ENCODE peak calls at places on chromosomes 11 and 22, in ten cellular contexts. One of them, this sample, is unnamed.

GRCh38 chr11:129593098-129593497 is 217.4 kb downstream of the BARX2 start:
- DNase-seq in H7: no peak
- DNase-seq in neural progenitor cell: peak
- DNase-seq in EH: no peak
- DNase-seq in PC-9: peak
- DNase-seq in HTR-8/SVneo: no peak
- DNase-seq in cardiac fibroblast: no peak
- DNase-seq in DMS153: peak
- DNase-seq in NCI-H510A: peak
- DNase-seq in AG10803: no peak
- DNase-seq in this sample: no peak

GRCh38 chr11:46281374-46281831 is 3.9 kb downstream of the CREB3L1 start:
- DNase-seq in H7: peak
- DNase-seq in PC-9: no peak
- DNase-seq in NCI-H510A: no peak
- DNase-seq in HTR-8/SVneo: no peak
- DNase-seq in cardiac fibroblast: peak
- DNase-seq in EH: peak
- DNase-seq in neural progenitor cell: peak
- DNase-seq in AG10803: no peak
- DNase-seq in DMS153: no peak
- DNase-seq in this sample: no peak

GRCh38 chr22:46077669-46078099 is 72.6 kb upstream of the PPARA start:
- DNase-seq in H7: no peak
- DNase-seq in HTR-8/SVneo: no peak
- DNase-seq in PC-9: no peak
- DNase-seq in EH: peak
- DNase-seq in AG10803: peak
- DNase-seq in NCI-H510A: no peak
- DNase-seq in DMS153: no peak
- DNase-seq in cardiac fibroblast: peak
- DNase-seq in neural progenitor cell: no peak
- DNase-seq in this sample: no peak

GRCh38 chr11:44177905-44178304 is 82.4 kb downstream of the EXT2 start:
- DNase-seq in H7: no peak
- DNase-seq in DMS153: no peak
- DNase-seq in HTR-8/SVneo: no peak
- DNase-seq in NCI-H510A: no peak
- DNase-seq in AG10803: no peak
- DNase-seq in PC-9: no peak
- DNase-seq in cardiac fibroblast: no peak
- DNase-seq in neural progenitor cell: no peak
- DNase-seq in EH: no peak
- DNase-seq in this sample: no peak

GRCh38 chr11:97461044-97461880 is 1071.4 kb downstream of the JRKL start:
- DNase-seq in PC-9: no peak
- DNase-seq in DMS153: no peak
- DNase-seq in EH: no peak
- DNase-seq in HTR-8/SVneo: no peak
- DNase-seq in neural progenitor cell: no peak
- DNase-seq in cardiac fibroblast: no peak
- DNase-seq in AG10803: no peak
- DNase-seq in H7: no peak
- DNase-seq in NCI-H510A: no peak
- DNase-seq in this sample: no peak

GRCh38 chr11:33897761-33898403 is 6.0 kb upstream of the LMO2 start:
- DNase-seq in NCI-H510A: no peak
- DNase-seq in PC-9: no peak
- DNase-seq in DMS153: no peak
- DNase-seq in AG10803: no peak
- DNase-seq in EH: no peak
- DNase-seq in cardiac fibroblast: no peak
- DNase-seq in neural progenitor cell: no peak
- DNase-seq in H7: no peak
- DNase-seq in HTR-8/SVneo: no peak
- DNase-seq in this sample: no peak

GRCh38 chr11:1226226-1226961 is 3.5 kb downstream of the MUC5B start:
- DNase-seq in PC-9: no peak
- DNase-seq in NCI-H510A: no peak
- DNase-seq in AG10803: no peak
- DNase-seq in HTR-8/SVneo: no peak
- DNase-seq in DMS153: no peak
- DNase-seq in EH: no peak
- DNase-seq in cardiac fibroblast: no peak
- DNase-seq in neural progenitor cell: peak
- DNase-seq in H7: peak
- DNase-seq in this sample: no peak

GRCh38 chr11:47991266-47991830 is 11.0 kb downstream of the PTPRJ start:
- DNase-seq in DMS153: peak
- DNase-seq in H7: peak
- DNase-seq in PC-9: peak
- DNase-seq in neural progenitor cell: peak
- DNase-seq in EH: no peak
- DNase-seq in cardiac fibroblast: no peak
- DNase-seq in NCI-H510A: peak
- DNase-seq in HTR-8/SVneo: no peak
- DNase-seq in AG10803: no peak
- DNase-seq in this sample: no peak

GRCh38 chr11:69884286-69884685 is 65.1 kb upstream of the FGF3 start:
- DNase-seq in neural progenitor cell: no peak
- DNase-seq in H7: no peak
- DNase-seq in PC-9: no peak
- DNase-seq in HTR-8/SVneo: no peak
- DNase-seq in DMS153: no peak
- DNase-seq in EH: no peak
- DNase-seq in NCI-H510A: no peak
- DNase-seq in cardiac fibroblast: no peak
- DNase-seq in AG10803: no peak
- DNase-seq in this sample: no peak

GRCh38 chr22:20591660-20592310 is 84.4 kb downstream of the MED15 start:
- DNase-seq in DMS153: peak
- DNase-seq in PC-9: no peak
- DNase-seq in EH: peak
- DNase-seq in HTR-8/SVneo: no peak
- DNase-seq in AG10803: peak
- DNase-seq in neural progenitor cell: peak
- DNase-seq in cardiac fibroblast: no peak
- DNase-seq in H7: peak
- DNase-seq in NCI-H510A: peak
- DNase-seq in this sample: peak

GRCh38 chr11:85845052-85845631 is 10.0 kb upstream of the CCDC83 start:
- DNase-seq in NCI-H510A: no peak
- DNase-seq in cardiac fibroblast: peak
- DNase-seq in AG10803: peak
- DNase-seq in PC-9: peak
- DNase-seq in HTR-8/SVneo: no peak
- DNase-seq in H7: no peak
- DNase-seq in EH: peak
- DNase-seq in neural progenitor cell: no peak
- DNase-seq in DMS153: no peak
- DNase-seq in this sample: no peak

GRCh38 chr11:12803086-12803826 is 129.0 kb downstream of the TEAD1 start:
- DNase-seq in H7: no peak
- DNase-seq in NCI-H510A: no peak
- DNase-seq in PC-9: peak
- DNase-seq in cardiac fibroblast: peak
- DNase-seq in DMS153: no peak
- DNase-seq in HTR-8/SVneo: no peak
- DNase-seq in neural progenitor cell: peak
- DNase-seq in EH: peak
- DNase-seq in AG10803: no peak
- DNase-seq in this sample: no peak

GRCh38 chr11:107849791-107850190 is 8.8 kb downstream of the SLC35F2 start:
- DNase-seq in DMS153: no peak
- DNase-seq in cardiac fibroblast: no peak
- DNase-seq in HTR-8/SVneo: no peak
- DNase-seq in PC-9: peak
- DNase-seq in neural progenitor cell: no peak
- DNase-seq in H7: no peak
- DNase-seq in AG10803: no peak
- DNase-seq in NCI-H510A: no peak
- DNase-seq in EH: no peak
- DNase-seq in this sample: no peak

GRCh38 chr22:39207141-39208012 is 37.4 kb downstream of the PDGFB start:
- DNase-seq in DMS153: peak
- DNase-seq in EH: peak
- DNase-seq in cardiac fibroblast: peak
- DNase-seq in H7: no peak
- DNase-seq in HTR-8/SVneo: no peak
- DNase-seq in NCI-H510A: peak
- DNase-seq in neural progenitor cell: no peak
- DNase-seq in AG10803: peak
- DNase-seq in PC-9: peak
- DNase-seq in this sample: no peak

GRCh38 chr11:877565-877964 is 33.0 kb downstream of the CHID1 start:
- DNase-seq in PC-9: no peak
- DNase-seq in EH: no peak
- DNase-seq in NCI-H510A: no peak
- DNase-seq in HTR-8/SVneo: no peak
- DNase-seq in cardiac fibroblast: no peak
- DNase-seq in H7: peak
- DNase-seq in AG10803: no peak
- DNase-seq in neural progenitor cell: peak
- DNase-seq in DMS153: no peak
- DNase-seq in this sample: no peak